ENCODE peak calls at places on chromosomes 2 and 18, in ten cellular contexts. P, H, X, A, S, N, T, G, U and J are unnamed samples.

GRCh38 chr18:74525741-74526140 is 8.6 kb upstream of the CNDP1 start:
- DNase-seq in P (no peak), H (no peak), X (no peak), A (no peak), S (no peak), N (no peak), T (no peak), G (no peak), U (no peak), J (no peak)

GRCh38 chr2:69436594-69436936 is 670 bp downstream of the NFU1 start:
- DNase-seq in P (no peak), H (no peak), X (no peak), A (no peak), S (no peak), N (no peak), T (peak), G (no peak), U (peak), J (no peak)

GRCh38 chr2:166091439-166091838 is 36.4 kb downstream of the SCN1A start:
- DNase-seq in P (no peak), H (no peak), X (no peak), A (no peak), S (no peak), N (no peak), T (peak), G (no peak), U (no peak), J (no peak)

GRCh38 chr2:40721595-40721994 is 269.7 kb upstream of the SLC8A1 start:
- DNase-seq in P (no peak), H (no peak), X (no peak), A (no peak), S (no peak), N (no peak), T (peak), G (no peak), U (no peak), J (peak)

GRCh38 chr2:24304098-24304497 is 56.2 kb downstream of the ITSN2 start:
- DNase-seq in P (peak), H (no peak), X (no peak), A (no peak), S (no peak), N (peak), T (peak), G (peak), U (peak), J (peak)

GRCh38 chr2:16700566-16701259 is 35.1 kb upstream of the CYRIA start:
- DNase-seq in P (no peak), H (no peak), X (no peak), A (no peak), S (no peak), N (no peak), T (no peak), G (no peak), U (no peak), J (no peak)

GRCh38 chr2:240269380-240269779 is 128.9 kb upstream of the OTOS start:
- DNase-seq in P (no peak), H (no peak), X (no peak), A (no peak), S (no peak), N (no peak), T (no peak), G (no peak), U (no peak), J (no peak)

GRCh38 chr2:239932881-239933735 is 92.0 kb downstream of the NDUFA10 start:
- DNase-seq in P (peak), H (no peak), X (peak), A (no peak), S (no peak), N (no peak), T (no peak), G (peak), U (no peak), J (no peak)

GRCh38 chr2:70509565-70509964 is 44.1 kb downstream of the TGFA start:
- DNase-seq in P (no peak), H (no peak), X (no peak), A (no peak), S (no peak), N (no peak), T (no peak), G (no peak), U (no peak), J (no peak)

GRCh38 chr2:236988690-236989639 is 96.7 kb upstream of the COPS8 start:
- DNase-seq in P (peak), H (no peak), X (no peak), A (no peak), S (no peak), N (no peak), T (peak), G (peak), U (no peak), J (no peak)

GRCh38 chr2:9497017-9497416 is 22.7 kb downstream of the IAH1 start:
- DNase-seq in P (no peak), H (no peak), X (no peak), A (no peak), S (no peak), N (no peak), T (no peak), G (no peak), U (no peak), J (peak)

GRCh38 chr2:241036964-241037421 is 38.6 kb downstream of the SNED1 start:
- DNase-seq in P (peak), H (no peak), X (no peak), A (no peak), S (peak), N (no peak), T (no peak), G (no peak), U (no peak), J (no peak)

GRCh38 chr2:240208631-240209211 is 68.3 kb upstream of the OTOS start:
- DNase-seq in P (no peak), H (no peak), X (no peak), A (no peak), S (no peak), N (no peak), T (no peak), G (no peak), U (no peak), J (no peak)

GRCh38 chr2:166632616-166633015 is 138.6 kb upstream of the SCN7A start:
- DNase-seq in P (no peak), H (no peak), X (no peak), A (no peak), S (no peak), N (peak), T (peak), G (no peak), U (no peak), J (peak)

GRCh38 chr2:114022360-114023085 is 132.6 kb downstream of the ACTR3 start:
- DNase-seq in P (no peak), H (no peak), X (no peak), A (no peak), S (no peak), N (peak), T (peak), G (no peak), U (no peak), J (peak)

GRCh38 chr18:79567481-79568147 is 112.0 kb upstream of the CTDP1 start:
- DNase-seq in P (peak), H (no peak), X (no peak), A (no peak), S (no peak), N (peak), T (peak), G (peak), U (no peak), J (no peak)

GRCh38 chr2:18187214-18187613 is 308.7 kb downstream of the KCNS3 start:
- DNase-seq in P (no peak), H (no peak), X (no peak), A (no peak), S (no peak), N (no peak), T (no peak), G (no peak), U (no peak), J (no peak)

GRCh38 chr2:165675551-165675968 is 118.5 kb downstream of the GALNT3 start:
- DNase-seq in P (no peak), H (no peak), X (no peak), A (no peak), S (no peak), N (peak), T (peak), G (no peak), U (no peak), J (peak)

GRCh38 chr2:226754821-226755536 is 44.6 kb downstream of the IRS1 start:
- DNase-seq in P (no peak), H (no peak), X (no peak), A (no peak), S (no peak), N (no peak), T (peak), G (no peak), U (no peak), J (no peak)

GRCh38 chr2:19865151-19865550 is 36.6 kb downstream of the TTC32 start:
- DNase-seq in P (no peak), H (no peak), X (no peak), A (no peak), S (no peak), N (no peak), T (no peak), G (no peak), U (no peak), J (no peak)

GRCh38 chr2:12709207-12709522 is 7.6 kb upstream of the TRIB2 start:
- DNase-seq in P (no peak), H (no peak), X (no peak), A (no peak), S (no peak), N (no peak), T (no peak), G (no peak), U (no peak), J (peak)

GRCh38 chr18:48455555-48456478 is 46.6 kb upstream of the ZBTB7C start:
- DNase-seq in P (no peak), H (no peak), X (no peak), A (peak), S (peak), N (peak), T (peak), G (no peak), U (no peak), J (no peak)

GRCh38 chr2:231601356-231602229 is 8.9 kb downstream of the TEX44 start:
- DNase-seq in P (peak), H (peak), X (no peak), A (peak), S (peak), N (peak), T (peak), G (peak), U (peak), J (peak)

GRCh38 chr2:171958475-171958874 is 36.2 kb downstream of the HAT1 start:
- DNase-seq in P (no peak), H (no peak), X (no peak), A (no peak), S (no peak), N (peak), T (peak), G (no peak), U (no peak), J (no peak)

GRCh38 chr2:200483729-200484198 is 26.1 kb downstream of the KCTD18 start:
- DNase-seq in P (peak), H (no peak), X (no peak), A (no peak), S (no peak), N (no peak), T (peak), G (no peak), U (no peak), J (peak)

GRCh38 chr2:31253344-31254155 is 19.6 kb downstream of the EHD3 start:
- DNase-seq in P (no peak), H (no peak), X (no peak), A (no peak), S (no peak), N (no peak), T (no peak), G (no peak), U (no peak), J (peak)